ENCODE peak calls at places on chromosome 1, in ten cellular contexts. One of them, this sample, is unnamed. For H3K9me3 and H3K4me1, the result is how much of the 10 kb centered on the place peaks cover.

GRCh38 chr1:176691251-176692228 is 228.6 kb downstream of the PAPPA2 start:
- DNase-seq in heart left ventricle: no peak
- DNase-seq in uterus: peak
- DNase-seq in adrenal gland: peak
- DNase-seq in sigmoid colon: peak
- DNase-seq in spleen: no peak
- DNase-seq in transverse colon: peak
- DNase-seq in right lobe of liver: peak
- DNase-seq in breast epithelium: no peak
- DNase-seq in Peyer's patch: peak
- DNase-seq in this sample: peak

GRCh38 chr1:197423006-197423405 is 155.0 kb downstream of the CRB1 start:
- DNase-seq in right lobe of liver: no peak
- DNase-seq in heart left ventricle: no peak
- DNase-seq in Peyer's patch: no peak
- DNase-seq in uterus: no peak
- DNase-seq in sigmoid colon: no peak
- DNase-seq in spleen: no peak
- DNase-seq in breast epithelium: no peak
- DNase-seq in adrenal gland: no peak
- DNase-seq in transverse colon: no peak
- DNase-seq in this sample: no peak

GRCh38 chr1:2606004-2606805 is 19.6 kb downstream of the PRXL2B start:
- DNase-seq in adrenal gland: peak
- DNase-seq in Peyer's patch: no peak
- DNase-seq in heart left ventricle: peak
- DNase-seq in breast epithelium: no peak
- DNase-seq in uterus: no peak
- DNase-seq in sigmoid colon: no peak
- DNase-seq in right lobe of liver: no peak
- DNase-seq in transverse colon: no peak
- DNase-seq in spleen: peak
- DNase-seq in this sample: no peak

GRCh38 chr1:198128528-198128927 is 28.3 kb upstream of the NEK7 start:
- DNase-seq in Peyer's patch: no peak
- DNase-seq in adrenal gland: no peak
- DNase-seq in breast epithelium: no peak
- DNase-seq in spleen: no peak
- DNase-seq in transverse colon: no peak
- DNase-seq in heart left ventricle: no peak
- DNase-seq in uterus: no peak
- DNase-seq in sigmoid colon: no peak
- DNase-seq in right lobe of liver: no peak
- DNase-seq in this sample: no peak

GRCh38 chr1:155892801-155893200 is 18.3 kb downstream of the RIT1 start:
- DNase-seq in adrenal gland: no peak
- DNase-seq in spleen: no peak
- DNase-seq in heart left ventricle: no peak
- DNase-seq in right lobe of liver: no peak
- DNase-seq in uterus: no peak
- DNase-seq in Peyer's patch: no peak
- DNase-seq in breast epithelium: no peak
- DNase-seq in transverse colon: no peak
- DNase-seq in sigmoid colon: no peak
- DNase-seq in this sample: no peak

GRCh38 chr1:16220101-16220500 is 7.6 kb upstream of the ARHGEF19 start:
- DNase-seq in Peyer's patch: no peak
- DNase-seq in sigmoid colon: no peak
- DNase-seq in breast epithelium: no peak
- DNase-seq in right lobe of liver: no peak
- DNase-seq in heart left ventricle: no peak
- DNase-seq in spleen: no peak
- DNase-seq in transverse colon: no peak
- DNase-seq in uterus: no peak
- DNase-seq in adrenal gland: no peak
- DNase-seq in this sample: no peak

GRCh38 chr1:151815716-151816327 is 10.6 kb upstream of the LINGO4 start:
- DNase-seq in Peyer's patch: peak
- DNase-seq in sigmoid colon: no peak
- DNase-seq in adrenal gland: no peak
- DNase-seq in uterus: no peak
- DNase-seq in transverse colon: peak
- DNase-seq in breast epithelium: no peak
- DNase-seq in right lobe of liver: no peak
- DNase-seq in heart left ventricle: no peak
- DNase-seq in spleen: peak
- DNase-seq in this sample: no peak

GRCh38 chr1:52552236-52552504 is 722 bp downstream of the TUT4 start:
- DNase-seq in breast epithelium: peak
- DNase-seq in Peyer's patch: peak
- DNase-seq in uterus: peak
- DNase-seq in right lobe of liver: peak
- DNase-seq in spleen: peak
- DNase-seq in heart left ventricle: no peak
- DNase-seq in transverse colon: peak
- DNase-seq in adrenal gland: peak
- DNase-seq in sigmoid colon: peak
- DNase-seq in this sample: peak

GRCh38 chr1:110067957-110068645 is 2.4 kb downstream of the ALX3 start:
- DNase-seq in heart left ventricle: no peak
- DNase-seq in uterus: no peak
- DNase-seq in Peyer's patch: no peak
- DNase-seq in spleen: peak
- DNase-seq in transverse colon: no peak
- DNase-seq in sigmoid colon: no peak
- DNase-seq in right lobe of liver: no peak
- DNase-seq in breast epithelium: no peak
- DNase-seq in adrenal gland: no peak
- DNase-seq in this sample: no peak

GRCh38 chr1:217135569-217135915 is 412.3 kb upstream of the ESRRG start:
- DNase-seq in Peyer's patch: no peak
- DNase-seq in transverse colon: no peak
- DNase-seq in sigmoid colon: no peak
- DNase-seq in adrenal gland: no peak
- DNase-seq in right lobe of liver: no peak
- DNase-seq in spleen: no peak
- DNase-seq in heart left ventricle: no peak
- DNase-seq in breast epithelium: no peak
- DNase-seq in uterus: no peak
- DNase-seq in this sample: no peak

GRCh38 chr1:43981135-43981491 is 2.1 kb downstream of the B4GALT2 start:
- DNase-seq in right lobe of liver: no peak
- DNase-seq in spleen: no peak
- DNase-seq in uterus: peak
- DNase-seq in transverse colon: peak
- DNase-seq in sigmoid colon: no peak
- DNase-seq in Peyer's patch: no peak
- DNase-seq in heart left ventricle: no peak
- DNase-seq in adrenal gland: no peak
- DNase-seq in breast epithelium: no peak
- DNase-seq in this sample: no peak

GRCh38 chr1:52182874-52183400 is 41.0 kb downstream of the ZFYVE9 start:
- DNase-seq in sigmoid colon: no peak
- DNase-seq in adrenal gland: no peak
- DNase-seq in heart left ventricle: no peak
- DNase-seq in uterus: no peak
- DNase-seq in right lobe of liver: no peak
- DNase-seq in Peyer's patch: no peak
- DNase-seq in spleen: no peak
- DNase-seq in breast epithelium: no peak
- DNase-seq in transverse colon: no peak
- DNase-seq in this sample: no peak

GRCh38 chr1:2510366-2511155 is 15.8 kb downstream of the PANK4 start:
- DNase-seq in spleen: no peak
- DNase-seq in right lobe of liver: no peak
- DNase-seq in uterus: no peak
- DNase-seq in transverse colon: no peak
- DNase-seq in sigmoid colon: no peak
- DNase-seq in Peyer's patch: no peak
- DNase-seq in adrenal gland: no peak
- DNase-seq in breast epithelium: no peak
- DNase-seq in heart left ventricle: no peak
- DNase-seq in this sample: no peak

GRCh38 chr1:54069792-54070548 is 16.6 kb downstream of the TCEANC2 start:
- DNase-seq in uterus: no peak
- DNase-seq in spleen: no peak
- DNase-seq in sigmoid colon: no peak
- DNase-seq in breast epithelium: no peak
- DNase-seq in transverse colon: no peak
- DNase-seq in heart left ventricle: no peak
- DNase-seq in right lobe of liver: no peak
- DNase-seq in adrenal gland: no peak
- DNase-seq in Peyer's patch: no peak
- DNase-seq in this sample: no peak

GRCh38 chr1:206684003-206684402 is 702 bp upstream of the MAPKAPK2 start:
- DNase-seq in spleen: no peak
- DNase-seq in adrenal gland: no peak
- DNase-seq in right lobe of liver: no peak
- DNase-seq in heart left ventricle: no peak
- DNase-seq in transverse colon: no peak
- DNase-seq in breast epithelium: no peak
- DNase-seq in uterus: no peak
- DNase-seq in Peyer's patch: no peak
- DNase-seq in sigmoid colon: peak
- DNase-seq in this sample: no peak

DNA sequence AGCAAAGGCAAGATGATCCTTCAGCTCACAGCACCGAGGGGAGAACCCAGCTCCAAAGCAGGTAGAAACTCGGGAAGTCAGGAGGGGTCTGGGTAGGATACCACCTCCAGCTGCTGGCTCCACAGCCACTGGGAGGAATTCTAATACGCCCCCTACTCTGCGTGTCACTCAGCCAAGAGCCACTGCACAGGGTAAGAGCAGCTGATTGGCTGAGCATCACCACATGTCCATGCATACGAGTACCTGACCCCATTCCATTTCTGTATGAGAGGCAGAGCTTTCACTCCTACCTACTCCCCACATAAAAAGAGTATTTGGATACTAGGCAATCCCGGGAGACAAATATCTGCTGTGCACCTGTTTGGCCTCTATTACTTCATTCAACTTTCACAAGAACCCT is 121.4 kb downstream of the RRAGC start:
- DNase-seq in breast epithelium: no peak
- DNase-seq in transverse colon: no peak
- DNase-seq in Peyer's patch: no peak
- DNase-seq in right lobe of liver: no peak
- DNase-seq in heart left ventricle: no peak
- DNase-seq in uterus: no peak
- DNase-seq in sigmoid colon: no peak
- DNase-seq in adrenal gland: no peak
- DNase-seq in spleen: no peak
- DNase-seq in this sample: no peak
- H3K9me3 ChIP-seq in breast epithelium: under half
- H3K9me3 ChIP-seq in transverse colon: under half
- H3K9me3 ChIP-seq in Peyer's patch: under half
- H3K9me3 ChIP-seq in right lobe of liver: under half
- H3K9me3 ChIP-seq in heart left ventricle: under half
- H3K9me3 ChIP-seq in uterus: under half
- H3K9me3 ChIP-seq in sigmoid colon: under half
- H3K9me3 ChIP-seq in adrenal gland: under half
- H3K9me3 ChIP-seq in spleen: under half
- H3K9me3 ChIP-seq in this sample: under half

GRCh38 chr1:844472-845026 is 79.2 kb upstream of the SAMD11 start:
- DNase-seq in transverse colon: no peak
- DNase-seq in adrenal gland: no peak
- DNase-seq in right lobe of liver: no peak
- DNase-seq in breast epithelium: no peak
- DNase-seq in heart left ventricle: no peak
- DNase-seq in uterus: no peak
- DNase-seq in sigmoid colon: no peak
- DNase-seq in spleen: no peak
- DNase-seq in Peyer's patch: no peak
- DNase-seq in this sample: no peak

GRCh38 chr1:842816-843215 is 80.9 kb upstream of the SAMD11 start:
- DNase-seq in Peyer's patch: no peak
- DNase-seq in adrenal gland: no peak
- DNase-seq in breast epithelium: no peak
- DNase-seq in spleen: no peak
- DNase-seq in transverse colon: no peak
- DNase-seq in uterus: no peak
- DNase-seq in right lobe of liver: no peak
- DNase-seq in heart left ventricle: no peak
- DNase-seq in sigmoid colon: no peak
- DNase-seq in this sample: no peak
- H3K4me1 ChIP-seq in Peyer's patch: under half
- H3K4me1 ChIP-seq in adrenal gland: under half
- H3K4me1 ChIP-seq in breast epithelium: under half
- H3K4me1 ChIP-seq in spleen: under half
- H3K4me1 ChIP-seq in transverse colon: under half
- H3K4me1 ChIP-seq in uterus: under half
- H3K4me1 ChIP-seq in right lobe of liver: under half
- H3K4me1 ChIP-seq in heart left ventricle: under half
- H3K4me1 ChIP-seq in sigmoid colon: under half
- H3K4me1 ChIP-seq in this sample: under half

DNA sequence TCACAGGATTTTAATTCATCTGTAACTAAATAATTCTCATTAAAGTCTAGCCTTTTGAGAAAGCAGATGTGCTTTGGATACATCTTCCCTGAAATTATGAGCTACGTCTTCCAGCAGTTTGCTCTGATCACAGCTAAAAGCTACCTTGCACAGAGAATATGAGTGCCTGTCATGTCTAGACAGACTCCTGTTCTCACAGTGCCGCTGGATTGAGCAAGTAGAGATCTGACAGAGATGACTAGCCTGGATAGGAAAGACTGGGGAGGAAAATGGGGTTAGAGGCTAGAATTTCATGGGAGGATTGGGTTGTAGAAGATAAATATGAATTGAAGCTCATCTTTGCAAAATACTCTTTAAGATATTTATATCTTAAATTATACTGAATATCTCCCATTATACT is 24.1 kb downstream of the CEPT1 start:
- DNase-seq in Peyer's patch: no peak
- DNase-seq in heart left ventricle: no peak
- DNase-seq in transverse colon: no peak
- DNase-seq in adrenal gland: no peak
- DNase-seq in breast epithelium: no peak
- DNase-seq in spleen: no peak
- DNase-seq in sigmoid colon: no peak
- DNase-seq in right lobe of liver: no peak
- DNase-seq in uterus: no peak
- DNase-seq in this sample: no peak
- TF ChIP-seq POLR2A in Peyer's patch: no peak
- TF ChIP-seq POLR2A in heart left ventricle: no peak
- TF ChIP-seq POLR2A in transverse colon: no peak
- TF ChIP-seq POLR2A in adrenal gland: no peak
- TF ChIP-seq POLR2A in breast epithelium: no peak
- TF ChIP-seq POLR2A in spleen: no peak
- TF ChIP-seq POLR2A in sigmoid colon: no peak
- TF ChIP-seq POLR2A in right lobe of liver: no peak
- TF ChIP-seq POLR2A in uterus: no peak
- TF ChIP-seq POLR2A in this sample: no peak

DNA sequence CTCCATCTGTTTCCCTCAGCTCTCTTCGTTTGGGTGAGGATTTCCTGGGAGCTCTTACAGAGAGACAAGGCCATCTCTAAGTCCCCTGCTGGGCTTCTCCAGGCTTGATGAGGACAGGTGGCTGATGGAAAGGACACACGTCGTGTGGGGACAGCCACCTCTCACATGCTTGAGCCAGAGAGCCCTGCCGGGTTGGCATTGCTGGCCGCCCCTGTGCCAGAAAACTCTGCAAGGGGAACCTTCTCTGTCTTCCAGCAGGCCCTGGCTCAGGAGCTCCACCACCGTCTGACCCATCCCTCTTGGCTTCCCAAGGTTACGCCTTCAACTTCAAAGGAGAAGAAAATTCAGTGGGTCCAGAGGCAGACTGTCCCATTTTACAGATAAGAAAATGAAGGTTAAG is 82.8 kb downstream of the CASZ1 start:
- DNase-seq in heart left ventricle: no peak
- DNase-seq in uterus: no peak
- DNase-seq in sigmoid colon: no peak
- DNase-seq in spleen: no peak
- DNase-seq in adrenal gland: no peak
- DNase-seq in breast epithelium: no peak
- DNase-seq in transverse colon: no peak
- DNase-seq in right lobe of liver: no peak
- DNase-seq in Peyer's patch: no peak
- DNase-seq in this sample: no peak
- H3K9me3 ChIP-seq in heart left ventricle: under half
- H3K9me3 ChIP-seq in uterus: under half
- H3K9me3 ChIP-seq in sigmoid colon: under half
- H3K9me3 ChIP-seq in spleen: under half
- H3K9me3 ChIP-seq in adrenal gland: under half
- H3K9me3 ChIP-seq in breast epithelium: under half
- H3K9me3 ChIP-seq in transverse colon: under half
- H3K9me3 ChIP-seq in right lobe of liver: under half
- H3K9me3 ChIP-seq in Peyer's patch: under half
- H3K9me3 ChIP-seq in this sample: under half

This sample was measured in prostate gland.